ENCODE peak calls at places on chromosomes 4 and X, in four cellular contexts. K is A549, R is spleen, D is sigmoid colon. S is an unnamed sample. For H3K9me3, the result is how much of the 10 kb centered on the place peaks cover.

GRCh38 chr4:8590546-8590880 is 2.1 kb upstream of the CPZ start:
- DNase-seq in D (no peak), R (no peak), K (no peak), S (no peak)

GRCh38 chr4:52196606-52197130 is 145.6 kb downstream of the SPATA18 start:
- DNase-seq in K (no peak), D (no peak), R (no peak), S (no peak)

GRCh38 chrX:71910526-71911022 is at the start of gene NHSL2:
- DNase-seq in R (no peak), D (peak), K (peak), S (peak)

GRCh38 chrX:106247162-106247561 is 79.1 kb downstream of the PWWP3B start:
- DNase-seq in R (no peak), D (no peak), K (no peak), S (no peak)

GRCh38 chr4:139825523-139826014 is 159.9 kb downstream of the MGST2 start:
- DNase-seq in D (no peak), K (no peak), R (no peak), S (no peak)

GRCh38 chr4:32884198-32884597 is 2164.0 kb downstream of the PCDH7 start:
- DNase-seq in D (no peak), R (no peak), K (no peak), S (no peak)

GRCh38 chr4:110033994-110034393 is 121.3 kb downstream of the EGF start:
- DNase-seq in K (no peak), D (no peak), R (no peak), S (no peak)

GRCh38 chrX:22538581-22538980 is 265.9 kb downstream of the CBLL2 start:
- DNase-seq in R (no peak), D (no peak), K (no peak), S (peak)

GRCh38 chr4:177182156-177182555 is 127.5 kb upstream of the NEIL3 start:
- DNase-seq in D (no peak), R (no peak), K (no peak), S (no peak)

GRCh38 chr4:139557506-139558110 is 1.6 kb upstream of the SETD7 start:
- DNase-seq in R (no peak), K (no peak), D (no peak), S (no peak)

GRCh38 chr4:17096692-17097091 is 198.2 kb upstream of the LDB2 start:
- DNase-seq in R (no peak), D (no peak), K (no peak), S (no peak)

GRCh38 chrX:54492340-54492739 is 3.7 kb downstream of the FGD1 start:
- DNase-seq in D (no peak), K (no peak), R (no peak), S (peak)

GRCh38 chr4:108192056-108192455 is 23.3 kb upstream of the LEF1 start:
- DNase-seq in D (no peak), R (no peak), K (no peak), S (no peak)

GRCh38 chr4:113781439-113782040 is 20.0 kb upstream of the CAMK2D start:
- DNase-seq in K (peak), D (no peak), R (no peak), S (no peak)

GRCh38 chrX:154436597-154437397 is at the start of gene GDI1:
- DNase-seq in D (peak), K (peak), R (peak), S (peak)

GRCh38 chrX:115183980-115184379 is 5.2 kb upstream of the RBMXL3 start:
- DNase-seq in D (no peak), K (peak), R (no peak), S (no peak)

GRCh38 chr4:35548921-35549320 is 695.4 kb downstream of the ARAP2 start:
- DNase-seq in K (no peak), D (no peak), R (no peak), S (no peak)

GRCh38 chr4:124953059-124953850 is 240.7 kb upstream of the ANKRD50 start:
- DNase-seq in K (no peak), D (no peak), R (no peak), S (no peak)

GRCh38 chrX:154444755-154445246 is 860 bp downstream of the FAM50A start:
- DNase-seq in D (no peak), K (no peak), R (peak), S (no peak)

GRCh38 chr4:35934370-35934981 is 309.8 kb downstream of the ARAP2 start:
- DNase-seq in K (peak), R (no peak), D (no peak), S (no peak)

GRCh38 chrX:31715675-31716074 is 643.8 kb upstream of the FTHL17 start:
- DNase-seq in D (no peak), K (peak), R (no peak), S (peak)

GRCh38 chr4:139587452-139587851 is 31.4 kb upstream of the SETD7 start:
- DNase-seq in D (no peak), K (no peak), R (no peak), S (no peak)

GRCh38 chr4:36053931-36054330 is 190.4 kb downstream of the ARAP2 start:
- DNase-seq in R (no peak), K (no peak), D (no peak), S (no peak)

GRCh38 chrX:129654652-129655546 is at the start of gene APLN:
- DNase-seq in D (no peak), R (no peak), K (no peak), S (peak)

GRCh38 chr4:5979981-5980380 is 38.2 kb downstream of the C4orf50 start:
- DNase-seq in K (peak), D (no peak), R (no peak), S (no peak)

GRCh38 chr4:119623025-119623424 is 5.6 kb downstream of the PDE5A start:
- DNase-seq in D (no peak), R (no peak), K (no peak), S (no peak)

GRCh38 chr4:129342820-129343219 is 246.9 kb downstream of the C4orf33 start:
- DNase-seq in R (no peak), D (no peak), K (peak), S (no peak)

GRCh38 chr4:98474408-98474844 is 184.0 kb downstream of the TSPAN5 start:
- DNase-seq in K (peak), D (no peak), R (no peak), S (peak)

GRCh38 chr4:121758896-121759568 is 5.9 kb downstream of the SMIM43 start:
- DNase-seq in D (no peak), K (peak), R (no peak), S (no peak)

GRCh38 chrX:46665232-46666162 is 91.9 kb downstream of the CHST7 start:
- DNase-seq in R (no peak), D (no peak), K (no peak), S (no peak)

GRCh38 chr4:52081216-52081615 is 30.1 kb downstream of the SPATA18 start:
- DNase-seq in K (no peak), D (no peak), R (no peak), S (no peak)

GRCh38 chr4:64899563-64899962 is 490.3 kb upstream of the TECRL start:
- DNase-seq in K (no peak), R (no peak), D (no peak), S (peak)

GRCh38 chr4:64895031-64895430 is 485.8 kb upstream of the TECRL start:
- DNase-seq in D (no peak), K (no peak), R (no peak), S (no peak)

DNA sequence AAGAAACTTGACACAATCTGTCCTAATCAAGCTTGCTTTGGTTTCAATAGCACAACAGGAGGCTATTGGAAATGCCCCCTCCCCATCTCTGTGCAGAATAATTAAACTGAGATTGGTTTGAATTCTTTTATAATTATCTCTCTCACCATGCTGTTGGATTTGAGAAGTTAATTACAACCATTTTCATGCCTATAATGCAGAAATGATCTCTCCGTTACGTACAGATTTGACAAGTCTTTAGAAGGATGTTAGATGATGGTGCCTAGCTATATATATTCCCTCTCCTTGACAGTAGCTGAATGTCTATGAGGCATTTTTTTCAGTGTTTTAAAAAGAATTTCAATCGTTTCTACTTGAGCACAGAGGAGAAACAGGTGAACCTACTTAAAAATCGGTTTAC is 488.4 kb upstream of the TECRL start:
- DNase-seq in D (no peak), K (no peak), R (no peak), S (no peak)
- H3K9me3 ChIP-seq in D (under half), K (under half), R (under half), S (under half)

GRCh38 chr4:41991916-41992767 is 1.8 kb downstream of the SLC30A9 start:
- DNase-seq in R (no peak), K (no peak), D (no peak), S (peak)
- H3K4me3 ChIP-seq in R (peak), K (peak), D (no peak), S (peak)

DNA sequence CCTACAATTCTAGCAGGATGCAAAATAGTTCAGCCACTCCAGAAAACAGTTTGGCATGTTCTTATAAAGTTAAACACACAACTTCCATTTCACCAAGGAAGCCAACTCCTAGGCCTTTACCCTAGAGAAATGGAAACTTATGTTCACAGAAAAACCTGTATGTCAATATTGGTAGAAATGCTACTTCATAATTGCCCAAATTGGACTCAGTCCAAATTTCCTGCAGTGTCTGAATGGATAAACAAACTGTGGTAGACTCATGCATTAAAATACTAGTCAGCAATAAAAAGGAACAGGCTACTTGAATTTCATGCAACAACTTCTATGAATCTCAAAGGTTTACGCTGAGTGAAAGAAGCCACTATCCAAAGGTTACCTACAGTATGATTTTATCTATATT is 1738.8 kb upstream of the IGFBP7 start:
- DNase-seq in D (no peak), K (no peak), R (no peak), S (no peak)
- H3K9me3 ChIP-seq in D (under half), K (under half), R (under half), S (under half)

GRCh38 chrX:15567886-15568616 is 32.7 kb downstream of the ACE2 start:
- DNase-seq in D (no peak), R (no peak), K (peak), S (no peak)
- H3K4me3 ChIP-seq in D (no peak), R (no peak), K (no peak), S (no peak)

DNA sequence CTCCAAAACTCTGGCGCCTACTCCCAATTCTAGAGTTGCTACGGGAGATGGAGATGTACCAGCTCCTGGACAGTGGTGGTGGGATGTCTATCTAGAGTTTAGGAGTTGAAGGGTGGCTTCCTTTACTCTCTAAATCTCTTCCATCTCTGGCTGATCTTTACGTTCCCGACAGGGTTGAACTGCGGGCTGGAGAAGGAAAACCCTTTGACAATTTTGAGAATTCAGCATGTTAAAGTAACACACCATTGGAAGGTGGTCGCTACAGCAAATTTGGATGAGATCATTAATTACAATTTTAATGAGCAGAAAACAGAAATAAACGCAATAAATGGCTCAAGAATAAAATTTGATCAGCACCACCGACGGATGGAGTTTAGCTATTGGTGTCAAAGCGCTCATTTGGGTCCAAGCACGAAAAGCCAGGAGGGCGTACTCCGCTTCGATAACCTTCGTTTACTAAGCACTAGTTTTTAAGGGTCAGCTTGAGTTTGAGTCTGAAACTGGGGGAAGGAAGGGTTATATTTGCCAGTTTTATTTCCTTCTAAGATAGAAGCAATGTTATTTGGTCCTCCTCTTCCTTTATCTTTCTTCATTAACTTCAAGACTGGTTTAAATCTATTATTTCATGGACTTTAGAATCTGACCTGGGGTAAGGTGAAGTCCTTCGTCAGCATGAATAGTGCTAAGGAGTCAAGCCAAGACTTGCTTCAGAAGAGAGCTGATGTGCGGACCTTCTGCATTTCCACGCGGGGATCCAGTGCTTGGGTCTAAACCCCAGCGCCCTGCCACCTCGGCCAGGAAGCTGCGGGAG is 1.5 kb upstream of the NKX6-1 start:
- DNase-seq in K (no peak), R (no peak), D (no peak), S (no peak)
- H3K9me3 ChIP-seq in K (under half), R (under half), D (under half), S (under half)

GRCh38 chrX:30573125-30573524 is 4.4 kb downstream of the TASL start:
- DNase-seq in D (no peak), K (no peak), R (no peak), S (no peak)
- H3K4me3 ChIP-seq in D (no peak), K (no peak), R (peak), S (no peak)

GRCh38 chrX:2385224-2385623 is 115.6 kb downstream of the DHRSX start:
- DNase-seq in D (no peak), K (peak), R (no peak), S (peak)

GRCh38 chrX:2383144-2383543 is 117.6 kb downstream of the DHRSX start:
- DNase-seq in K (no peak), D (no peak), R (no peak), S (no peak)

GRCh38 chrX:2387614-2388239 is 113.0 kb downstream of the DHRSX start:
- DNase-seq in K (no peak), R (no peak), D (no peak), S (peak)

GRCh38 chrX:2384486-2384885 is 116.3 kb downstream of the DHRSX start:
- DNase-seq in R (no peak), D (no peak), K (no peak), S (no peak)

DNA sequence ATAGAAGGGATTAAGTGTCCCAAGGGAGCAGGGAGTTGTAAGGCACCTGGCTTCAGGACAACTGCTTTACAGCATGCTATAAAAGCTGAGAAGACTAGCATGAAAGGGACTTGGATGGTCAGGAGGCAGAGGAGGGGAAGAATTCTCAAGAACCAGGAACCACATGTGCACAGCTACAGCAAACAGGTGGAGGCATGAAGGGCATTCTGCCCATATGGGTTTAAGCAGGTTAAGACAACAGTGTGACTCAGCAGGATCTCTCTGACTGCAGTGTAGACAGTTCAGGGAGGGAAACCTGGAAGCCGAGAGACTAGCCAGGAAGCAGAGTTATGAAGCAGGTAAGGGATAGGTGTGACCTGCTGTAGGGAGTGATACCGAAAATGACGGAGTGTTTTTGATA is 117.0 kb downstream of the DHRSX start:
- DNase-seq in D (no peak), K (peak), R (no peak), S (no peak)
- H3K9me3 ChIP-seq in D (under half), K (under half), R (under half), S (under half)

DNA sequence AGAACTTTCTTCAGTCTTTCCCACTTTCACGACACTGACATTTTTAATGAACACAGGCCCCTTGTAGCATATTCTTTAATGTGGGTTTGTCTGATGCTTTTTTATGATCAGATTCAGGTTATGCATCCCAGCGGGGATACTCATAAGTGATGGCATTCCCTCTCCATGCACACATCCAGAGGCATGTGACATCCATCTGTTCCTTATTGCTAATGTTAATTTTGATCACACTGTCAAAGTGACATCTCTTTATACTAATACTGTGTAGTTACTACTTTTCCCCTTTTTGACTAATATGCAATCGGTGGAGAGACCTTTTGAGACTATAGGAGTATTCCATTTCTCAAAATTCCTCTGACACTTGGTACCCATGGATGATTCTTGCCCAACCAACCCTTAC is 43.8 kb upstream of the HS3ST1 start:
- DNase-seq in K (no peak), D (no peak), R (no peak), S (no peak)
- H3K4me3 ChIP-seq in K (no peak), D (no peak), R (peak), S (no peak)